ENCODE peak calls at places on chromosomes 3 and 15, in ten cellular contexts. One of them, this sample, is unnamed.

GRCh38 chr3:129602730-129603560 is 3.5 kb downstream of the PLXND1 start:
- DNase-seq in MCF 10A: peak; percentile 82
- DNase-seq in RWPE1: peak; percentile 39
- DNase-seq in fibroblast of pulmonary artery: peak; percentile 95
- DNase-seq in cardiac fibroblast: peak; percentile 95
- DNase-seq in glutamatergic neuron: no peak
- DNase-seq in foreskin fibroblast: peak; percentile 96
- DNase-seq in thyroid gland: no peak
- DNase-seq in HFFc6: peak; percentile 88
- DNase-seq in IMR-90: peak; percentile 95
- DNase-seq in this sample: no peak

GRCh38 chr3:190595807-190596206 is 81.9 kb downstream of the IL1RAP start:
- DNase-seq in MCF 10A: no peak
- DNase-seq in RWPE1: no peak
- DNase-seq in fibroblast of pulmonary artery: no peak
- DNase-seq in cardiac fibroblast: no peak
- DNase-seq in glutamatergic neuron: no peak
- DNase-seq in foreskin fibroblast: no peak
- DNase-seq in thyroid gland: no peak
- DNase-seq in HFFc6: no peak
- DNase-seq in IMR-90: no peak
- DNase-seq in this sample: no peak

GRCh38 chr15:63833246-63833696 is 477 bp downstream of the HERC1 start:
- DNase-seq in MCF 10A: peak; percentile 33
- DNase-seq in RWPE1: peak; percentile 50
- DNase-seq in fibroblast of pulmonary artery: peak; percentile 39
- DNase-seq in cardiac fibroblast: peak; percentile 43
- DNase-seq in glutamatergic neuron: peak; percentile 66
- DNase-seq in foreskin fibroblast: peak; percentile 65
- DNase-seq in thyroid gland: peak; percentile 42
- DNase-seq in HFFc6: peak; percentile 18
- DNase-seq in IMR-90: peak; percentile 36
- DNase-seq in this sample: peak; percentile 59

GRCh38 chr15:83207622-83208356 is at the start of gene HDGFL3:
- DNase-seq in MCF 10A: peak; percentile 60
- DNase-seq in RWPE1: peak; percentile 73
- DNase-seq in fibroblast of pulmonary artery: peak; percentile 57
- DNase-seq in cardiac fibroblast: peak; percentile 66
- DNase-seq in glutamatergic neuron: peak; percentile 75
- DNase-seq in foreskin fibroblast: peak; percentile 79
- DNase-seq in thyroid gland: peak; percentile 69
- DNase-seq in HFFc6: peak; percentile 25
- DNase-seq in IMR-90: peak; percentile 39
- DNase-seq in this sample: peak; percentile 71

GRCh38 chr3:123089611-123090301 is 22.9 kb downstream of the PDIA5 start:
- DNase-seq in MCF 10A: no peak
- DNase-seq in RWPE1: no peak
- DNase-seq in fibroblast of pulmonary artery: no peak
- DNase-seq in cardiac fibroblast: no peak
- DNase-seq in glutamatergic neuron: no peak
- DNase-seq in foreskin fibroblast: peak; percentile 58
- DNase-seq in thyroid gland: peak; percentile 98
- DNase-seq in HFFc6: no peak
- DNase-seq in IMR-90: no peak
- DNase-seq in this sample: no peak

GRCh38 chr15:53880353-53880752 is 97.9 kb upstream of the UNC13C start:
- DNase-seq in MCF 10A: no peak
- DNase-seq in RWPE1: no peak
- DNase-seq in fibroblast of pulmonary artery: no peak
- DNase-seq in cardiac fibroblast: no peak
- DNase-seq in glutamatergic neuron: peak; percentile 30
- DNase-seq in foreskin fibroblast: no peak
- DNase-seq in thyroid gland: peak; percentile 26
- DNase-seq in HFFc6: no peak
- DNase-seq in IMR-90: no peak
- DNase-seq in this sample: no peak

GRCh38 chr3:155701882-155702465 is 42.9 kb downstream of the PLCH1 start:
- DNase-seq in MCF 10A: peak; percentile 60
- DNase-seq in RWPE1: peak; percentile 41
- DNase-seq in fibroblast of pulmonary artery: peak; percentile 70
- DNase-seq in cardiac fibroblast: peak; percentile 74
- DNase-seq in glutamatergic neuron: no peak
- DNase-seq in foreskin fibroblast: peak; percentile 70
- DNase-seq in thyroid gland: no peak
- DNase-seq in HFFc6: peak; percentile 71
- DNase-seq in IMR-90: peak; percentile 58
- DNase-seq in this sample: peak; percentile 42

GRCh38 chr3:72977463-72977862 is 19.1 kb upstream of the PPP4R2 start:
- DNase-seq in MCF 10A: no peak
- DNase-seq in RWPE1: no peak
- DNase-seq in fibroblast of pulmonary artery: no peak
- DNase-seq in cardiac fibroblast: no peak
- DNase-seq in glutamatergic neuron: no peak
- DNase-seq in foreskin fibroblast: no peak
- DNase-seq in thyroid gland: no peak
- DNase-seq in HFFc6: no peak
- DNase-seq in IMR-90: no peak
- DNase-seq in this sample: no peak

GRCh38 chr15:52679232-52680040 is at the start of gene ATOSA:
- DNase-seq in MCF 10A: peak; percentile 88
- DNase-seq in RWPE1: peak; percentile 91
- DNase-seq in fibroblast of pulmonary artery: peak; percentile 87
- DNase-seq in cardiac fibroblast: peak; percentile 87
- DNase-seq in glutamatergic neuron: peak; percentile 94
- DNase-seq in foreskin fibroblast: peak; percentile 95
- DNase-seq in thyroid gland: peak; percentile 95
- DNase-seq in HFFc6: peak; percentile 91
- DNase-seq in IMR-90: peak; percentile 84
- DNase-seq in this sample: peak; percentile 91

GRCh38 chr15:52680041-52680391 is 828 bp upstream of the ATOSA start:
- DNase-seq in MCF 10A: peak; percentile 9
- DNase-seq in RWPE1: no peak
- DNase-seq in fibroblast of pulmonary artery: peak; percentile 24
- DNase-seq in cardiac fibroblast: peak; percentile 41
- DNase-seq in glutamatergic neuron: no peak
- DNase-seq in foreskin fibroblast: peak; percentile 43
- DNase-seq in thyroid gland: no peak
- DNase-seq in HFFc6: peak; percentile 53
- DNase-seq in IMR-90: peak; percentile 1
- DNase-seq in this sample: no peak

GRCh38 chr15:52678468-52679231 is 538 bp downstream of the ATOSA start:
- DNase-seq in MCF 10A: peak; percentile 67
- DNase-seq in RWPE1: peak; percentile 61
- DNase-seq in fibroblast of pulmonary artery: peak; percentile 68
- DNase-seq in cardiac fibroblast: peak; percentile 71
- DNase-seq in glutamatergic neuron: peak; percentile 67
- DNase-seq in foreskin fibroblast: peak; percentile 81
- DNase-seq in thyroid gland: peak; percentile 83
- DNase-seq in HFFc6: peak; percentile 60
- DNase-seq in IMR-90: peak; percentile 66
- DNase-seq in this sample: peak; percentile 42

GRCh38 chr15:52677593-52677992 is 1.6 kb downstream of the ATOSA start:
- DNase-seq in MCF 10A: no peak
- DNase-seq in RWPE1: no peak
- DNase-seq in fibroblast of pulmonary artery: no peak
- DNase-seq in cardiac fibroblast: no peak
- DNase-seq in glutamatergic neuron: no peak
- DNase-seq in foreskin fibroblast: no peak
- DNase-seq in thyroid gland: no peak
- DNase-seq in HFFc6: no peak
- DNase-seq in IMR-90: no peak
- DNase-seq in this sample: peak; percentile 35

DNA sequence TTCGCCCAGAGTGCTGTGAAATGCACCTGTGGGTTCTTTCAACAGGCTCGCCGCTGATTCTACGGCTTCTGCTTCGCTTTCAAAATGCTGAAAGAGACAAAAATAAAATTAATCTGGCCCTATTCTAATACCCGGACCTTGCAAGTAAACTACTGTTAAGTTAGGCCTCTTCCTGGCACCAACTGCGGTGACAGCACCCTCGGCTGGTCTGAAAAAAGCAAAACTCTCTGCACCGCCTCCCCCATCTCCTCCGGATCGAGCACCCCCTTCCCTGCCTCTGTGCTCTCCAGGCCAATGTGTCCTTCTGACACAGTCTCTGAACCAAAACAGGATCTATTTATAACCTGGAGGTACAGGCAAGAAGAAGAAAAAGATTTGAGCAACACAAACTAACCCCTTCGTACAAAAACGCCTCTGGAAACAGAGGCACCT is 1.1 kb downstream of the ATOSA start:
- DNase-seq in MCF 10A: peak; percentile 66
- DNase-seq in RWPE1: peak; percentile 50
- DNase-seq in fibroblast of pulmonary artery: peak; percentile 67
- DNase-seq in cardiac fibroblast: peak; percentile 71
- DNase-seq in glutamatergic neuron: peak; percentile 22
- DNase-seq in foreskin fibroblast: peak; percentile 80
- DNase-seq in thyroid gland: peak; percentile 79
- DNase-seq in HFFc6: peak; percentile 60
- DNase-seq in IMR-90: peak; percentile 65
- DNase-seq in this sample: peak; percentile 39
- TF ChIP-seq CTCF in MCF 10A: no peak
- TF ChIP-seq CTCF in RWPE1: peak; percentile 33
- TF ChIP-seq CTCF in fibroblast of pulmonary artery: peak; percentile 21
- TF ChIP-seq CTCF in cardiac fibroblast: no peak
- TF ChIP-seq CTCF in glutamatergic neuron: no peak
- TF ChIP-seq CTCF in foreskin fibroblast: no peak
- TF ChIP-seq CTCF in thyroid gland: no peak
- TF ChIP-seq CTCF in HFFc6: no peak
- TF ChIP-seq CTCF in IMR-90: peak; percentile 30
- TF ChIP-seq CTCF in this sample: peak; percentile 26

DNA sequence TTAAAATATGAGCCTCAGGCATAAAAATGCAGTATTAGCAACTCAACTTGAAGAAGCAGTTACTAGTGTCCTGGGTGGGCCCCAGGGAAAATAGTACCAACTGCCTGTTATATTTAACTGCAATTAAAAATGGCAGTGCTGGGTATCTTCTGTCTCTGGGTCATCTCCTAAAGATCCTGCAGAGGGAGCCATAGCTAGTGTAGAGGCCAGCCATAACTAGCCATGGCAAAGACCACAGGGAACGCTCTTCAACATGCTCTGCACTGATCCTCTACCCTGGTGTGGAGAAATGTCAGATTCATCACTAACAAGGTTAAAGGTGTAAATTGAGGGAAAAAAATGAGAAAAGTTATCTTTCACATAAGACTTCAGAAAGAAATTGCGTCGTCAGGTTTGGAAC is 181.3 kb downstream of the SNRPN start:
- DNase-seq in MCF 10A: no peak
- DNase-seq in RWPE1: no peak
- DNase-seq in fibroblast of pulmonary artery: peak; percentile 32
- DNase-seq in cardiac fibroblast: peak; percentile 32
- DNase-seq in glutamatergic neuron: peak; percentile 17
- DNase-seq in foreskin fibroblast: peak; percentile 3
- DNase-seq in thyroid gland: no peak
- DNase-seq in HFFc6: no peak
- DNase-seq in IMR-90: peak; percentile 15
- DNase-seq in this sample: no peak
- TF ChIP-seq CTCF in MCF 10A: no peak
- TF ChIP-seq CTCF in RWPE1: no peak
- TF ChIP-seq CTCF in fibroblast of pulmonary artery: peak; percentile 41
- TF ChIP-seq CTCF in cardiac fibroblast: peak; percentile 38
- TF ChIP-seq CTCF in glutamatergic neuron: peak; percentile 62
- TF ChIP-seq CTCF in foreskin fibroblast: no peak
- TF ChIP-seq CTCF in thyroid gland: peak; percentile 27
- TF ChIP-seq CTCF in HFFc6: peak; percentile 60
- TF ChIP-seq CTCF in IMR-90: peak; percentile 39
- TF ChIP-seq CTCF in this sample: peak; percentile 34

GRCh38 chr3:58334013-58334321 is 1.3 kb downstream of the PXK start:
- DNase-seq in MCF 10A: no peak
- DNase-seq in RWPE1: no peak
- DNase-seq in fibroblast of pulmonary artery: no peak
- DNase-seq in cardiac fibroblast: no peak
- DNase-seq in glutamatergic neuron: no peak
- DNase-seq in foreskin fibroblast: peak; percentile 22
- DNase-seq in thyroid gland: no peak
- DNase-seq in HFFc6: no peak
- DNase-seq in IMR-90: no peak
- DNase-seq in this sample: no peak

GRCh38 chr3:58329922-58330413 is 2.7 kb upstream of the PXK start:
- DNase-seq in MCF 10A: no peak
- DNase-seq in RWPE1: no peak
- DNase-seq in fibroblast of pulmonary artery: no peak
- DNase-seq in cardiac fibroblast: no peak
- DNase-seq in glutamatergic neuron: no peak
- DNase-seq in foreskin fibroblast: no peak
- DNase-seq in thyroid gland: no peak
- DNase-seq in HFFc6: no peak
- DNase-seq in IMR-90: no peak
- DNase-seq in this sample: no peak

GRCh38 chr3:58331593-58332152 is 1.0 kb upstream of the PXK start:
- DNase-seq in MCF 10A: no peak
- DNase-seq in RWPE1: no peak
- DNase-seq in fibroblast of pulmonary artery: no peak
- DNase-seq in cardiac fibroblast: no peak
- DNase-seq in glutamatergic neuron: no peak
- DNase-seq in foreskin fibroblast: no peak
- DNase-seq in thyroid gland: peak; percentile 83
- DNase-seq in HFFc6: no peak
- DNase-seq in IMR-90: no peak
- DNase-seq in this sample: no peak

GRCh38 chr3:58333206-58334012 is 717 bp downstream of the PXK start:
- DNase-seq in MCF 10A: peak; percentile 32
- DNase-seq in RWPE1: peak; percentile 17
- DNase-seq in fibroblast of pulmonary artery: peak; percentile 39
- DNase-seq in cardiac fibroblast: peak; percentile 42
- DNase-seq in glutamatergic neuron: peak; percentile 35
- DNase-seq in foreskin fibroblast: peak; percentile 53
- DNase-seq in thyroid gland: peak; percentile 73
- DNase-seq in HFFc6: no peak
- DNase-seq in IMR-90: no peak
- DNase-seq in this sample: peak; percentile 73

GRCh38 chr3:58332575-58333179 is at the start of gene PXK:
- DNase-seq in MCF 10A: peak; percentile 71
- DNase-seq in RWPE1: peak; percentile 52
- DNase-seq in fibroblast of pulmonary artery: peak; percentile 81
- DNase-seq in cardiac fibroblast: peak; percentile 78
- DNase-seq in glutamatergic neuron: peak; percentile 85
- DNase-seq in foreskin fibroblast: peak; percentile 95
- DNase-seq in thyroid gland: peak; percentile 85
- DNase-seq in HFFc6: peak; percentile 64
- DNase-seq in IMR-90: peak; percentile 70
- DNase-seq in this sample: peak; percentile 88
- TF ChIP-seq CTCF in MCF 10A: no peak
- TF ChIP-seq CTCF in RWPE1: no peak
- TF ChIP-seq CTCF in fibroblast of pulmonary artery: no peak
- TF ChIP-seq CTCF in cardiac fibroblast: no peak
- TF ChIP-seq CTCF in glutamatergic neuron: no peak
- TF ChIP-seq CTCF in foreskin fibroblast: no peak
- TF ChIP-seq CTCF in thyroid gland: peak; percentile 16
- TF ChIP-seq CTCF in HFFc6: peak; percentile 38
- TF ChIP-seq CTCF in IMR-90: peak; percentile 37
- TF ChIP-seq CTCF in this sample: peak; percentile 46

DNA sequence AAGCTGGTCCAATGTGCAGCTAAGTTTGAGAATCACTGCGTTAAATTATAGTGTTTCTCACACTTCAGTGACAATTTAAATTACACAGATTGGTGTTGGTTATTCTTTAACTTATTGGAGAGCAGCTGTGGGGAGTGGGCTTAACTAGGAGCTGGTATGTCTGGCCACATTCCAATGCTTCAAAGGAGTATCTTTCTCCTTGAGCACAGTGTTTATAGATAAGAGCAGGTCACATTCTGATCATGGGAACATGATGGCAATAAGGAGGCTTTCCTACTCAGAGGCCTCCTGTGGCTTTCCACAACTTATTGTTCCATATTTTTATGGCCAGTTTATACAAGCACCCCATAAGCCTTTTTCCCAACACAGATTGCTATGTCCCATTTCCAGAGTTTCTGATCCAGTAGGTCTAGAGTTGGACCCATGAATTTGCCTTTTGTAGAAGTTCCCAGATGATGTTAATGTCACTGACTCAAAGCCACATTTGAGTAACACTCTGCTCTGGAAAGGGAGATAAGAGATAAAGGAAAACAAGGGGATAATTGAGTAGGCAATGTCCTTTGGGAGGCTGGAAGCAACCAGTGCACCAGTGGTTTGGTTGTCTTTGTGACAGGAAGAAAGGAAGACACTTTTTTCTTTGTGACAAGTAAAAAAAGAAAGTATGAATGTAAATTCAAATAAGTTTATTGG is 33.0 kb upstream of the PLSCR4 start:
- DNase-seq in MCF 10A: no peak
- DNase-seq in RWPE1: no peak
- DNase-seq in fibroblast of pulmonary artery: no peak
- DNase-seq in cardiac fibroblast: no peak
- DNase-seq in glutamatergic neuron: no peak
- DNase-seq in foreskin fibroblast: no peak
- DNase-seq in thyroid gland: no peak
- DNase-seq in HFFc6: no peak
- DNase-seq in IMR-90: no peak
- DNase-seq in this sample: no peak
- TF ChIP-seq CTCF in MCF 10A: no peak
- TF ChIP-seq CTCF in RWPE1: no peak
- TF ChIP-seq CTCF in fibroblast of pulmonary artery: no peak
- TF ChIP-seq CTCF in cardiac fibroblast: no peak
- TF ChIP-seq CTCF in glutamatergic neuron: no peak
- TF ChIP-seq CTCF in foreskin fibroblast: no peak
- TF ChIP-seq CTCF in thyroid gland: no peak
- TF ChIP-seq CTCF in HFFc6: no peak
- TF ChIP-seq CTCF in IMR-90: no peak
- TF ChIP-seq CTCF in this sample: no peak